ENCODE peak calls at places on chromosomes 13 and 19, in six cellular contexts. One of them, this sample, is unnamed.

GRCh38 chr19:5332501-5332900 is 8.1 kb downstream of the PTPRS start:
- DNase-seq in AG04450: no peak
- DNase-seq in thyroid gland: no peak
- DNase-seq in Peyer's patch: no peak
- DNase-seq in fibroblast of pulmonary artery: no peak
- DNase-seq in brain microvascular endothelial cell: no peak
- DNase-seq in this sample: no peak

GRCh38 chr19:47613165-47614146 is 4.5 kb downstream of the BICRA start:
- DNase-seq in fibroblast of pulmonary artery: peak; percentile 64
- DNase-seq in Peyer's patch: no peak
- DNase-seq in AG04450: peak; percentile 41
- DNase-seq in thyroid gland: peak; percentile 40
- DNase-seq in brain microvascular endothelial cell: peak; percentile 49
- DNase-seq in this sample: no peak

GRCh38 chr19:55289117-55289796 is 5.5 kb downstream of the BRSK1 start:
- DNase-seq in AG04450: no peak
- DNase-seq in fibroblast of pulmonary artery: no peak
- DNase-seq in brain microvascular endothelial cell: no peak
- DNase-seq in thyroid gland: no peak
- DNase-seq in Peyer's patch: no peak
- DNase-seq in this sample: no peak

GRCh38 chr13:112905990-112906641 is 62.9 kb upstream of the MCF2L start:
- DNase-seq in thyroid gland: no peak
- DNase-seq in AG04450: no peak
- DNase-seq in Peyer's patch: peak; percentile 44
- DNase-seq in brain microvascular endothelial cell: no peak
- DNase-seq in fibroblast of pulmonary artery: no peak
- DNase-seq in this sample: no peak

GRCh38 chr19:11987405-11988231 is 22.8 kb downstream of the ZNF763 start:
- DNase-seq in Peyer's patch: peak; percentile 98
- DNase-seq in AG04450: peak; percentile 78
- DNase-seq in brain microvascular endothelial cell: peak; percentile 95
- DNase-seq in fibroblast of pulmonary artery: peak; percentile 94
- DNase-seq in thyroid gland: peak; percentile 99
- DNase-seq in this sample: peak; percentile 60

GRCh38 chr13:24842533-24843278 is 78.7 kb downstream of the RNF17 start:
- DNase-seq in thyroid gland: no peak
- DNase-seq in Peyer's patch: no peak
- DNase-seq in fibroblast of pulmonary artery: no peak
- DNase-seq in brain microvascular endothelial cell: no peak
- DNase-seq in AG04450: no peak
- DNase-seq in this sample: no peak

GRCh38 chr13:28306325-28306724 is 168.0 kb downstream of the PAN3 start:
- DNase-seq in AG04450: no peak
- DNase-seq in thyroid gland: no peak
- DNase-seq in fibroblast of pulmonary artery: no peak
- DNase-seq in Peyer's patch: no peak
- DNase-seq in brain microvascular endothelial cell: no peak
- DNase-seq in this sample: no peak

GRCh38 chr19:32691952-32692726 is 518 bp downstream of the NUDT19 start:
- DNase-seq in fibroblast of pulmonary artery: peak; percentile 72
- DNase-seq in brain microvascular endothelial cell: peak; percentile 48
- DNase-seq in Peyer's patch: peak; percentile 74
- DNase-seq in thyroid gland: peak; percentile 69
- DNase-seq in AG04450: no peak
- DNase-seq in this sample: no peak

GRCh38 chr19:30367001-30367400 is 5.2 kb upstream of the ZNF536 start:
- DNase-seq in brain microvascular endothelial cell: no peak
- DNase-seq in fibroblast of pulmonary artery: no peak
- DNase-seq in Peyer's patch: no peak
- DNase-seq in AG04450: no peak
- DNase-seq in thyroid gland: no peak
- DNase-seq in this sample: no peak

GRCh38 chr13:106474906-106475305 is 60.6 kb downstream of the EFNB2 start:
- DNase-seq in fibroblast of pulmonary artery: no peak
- DNase-seq in Peyer's patch: no peak
- DNase-seq in AG04450: no peak
- DNase-seq in brain microvascular endothelial cell: no peak
- DNase-seq in thyroid gland: no peak
- DNase-seq in this sample: no peak

GRCh38 chr19:43132696-43133095 is 50.2 kb upstream of the PSG2 start:
- DNase-seq in fibroblast of pulmonary artery: no peak
- DNase-seq in Peyer's patch: no peak
- DNase-seq in brain microvascular endothelial cell: no peak
- DNase-seq in thyroid gland: no peak
- DNase-seq in AG04450: no peak
- DNase-seq in this sample: no peak

GRCh38 chr13:49265822-49266221 is 18.1 kb downstream of the CDADC1 start:
- DNase-seq in brain microvascular endothelial cell: peak; percentile 11
- DNase-seq in Peyer's patch: no peak
- DNase-seq in fibroblast of pulmonary artery: peak; percentile 22
- DNase-seq in AG04450: peak; percentile 10
- DNase-seq in thyroid gland: no peak
- DNase-seq in this sample: peak; percentile 11

GRCh38 chr13:75049936-75050335 is 432.0 kb downstream of the TBC1D4 start:
- DNase-seq in thyroid gland: no peak
- DNase-seq in fibroblast of pulmonary artery: peak; percentile 25
- DNase-seq in Peyer's patch: no peak
- DNase-seq in AG04450: no peak
- DNase-seq in brain microvascular endothelial cell: peak; percentile 7
- DNase-seq in this sample: no peak

GRCh38 chr13:50025446-50025845 is 10.2 kb downstream of the KCNRG start:
- DNase-seq in brain microvascular endothelial cell: no peak
- DNase-seq in fibroblast of pulmonary artery: no peak
- DNase-seq in AG04450: no peak
- DNase-seq in thyroid gland: no peak
- DNase-seq in Peyer's patch: no peak
- DNase-seq in this sample: no peak

GRCh38 chr19:45496349-45496953 is 396 bp downstream of the RTN2 start:
- DNase-seq in fibroblast of pulmonary artery: no peak
- DNase-seq in AG04450: no peak
- DNase-seq in Peyer's patch: peak; percentile 61
- DNase-seq in brain microvascular endothelial cell: no peak
- DNase-seq in thyroid gland: no peak
- DNase-seq in this sample: no peak

GRCh38 chr19:371501-372160 is 27.0 kb upstream of the MIER2 start:
- DNase-seq in Peyer's patch: no peak
- DNase-seq in AG04450: no peak
- DNase-seq in fibroblast of pulmonary artery: peak; percentile 7
- DNase-seq in brain microvascular endothelial cell: no peak
- DNase-seq in thyroid gland: no peak
- DNase-seq in this sample: no peak

GRCh38 chr19:36528921-36529518 is 949 bp upstream of the ZNF260 start:
- DNase-seq in fibroblast of pulmonary artery: no peak
- DNase-seq in thyroid gland: no peak
- DNase-seq in brain microvascular endothelial cell: no peak
- DNase-seq in Peyer's patch: no peak
- DNase-seq in AG04450: no peak
- DNase-seq in this sample: no peak

DNA sequence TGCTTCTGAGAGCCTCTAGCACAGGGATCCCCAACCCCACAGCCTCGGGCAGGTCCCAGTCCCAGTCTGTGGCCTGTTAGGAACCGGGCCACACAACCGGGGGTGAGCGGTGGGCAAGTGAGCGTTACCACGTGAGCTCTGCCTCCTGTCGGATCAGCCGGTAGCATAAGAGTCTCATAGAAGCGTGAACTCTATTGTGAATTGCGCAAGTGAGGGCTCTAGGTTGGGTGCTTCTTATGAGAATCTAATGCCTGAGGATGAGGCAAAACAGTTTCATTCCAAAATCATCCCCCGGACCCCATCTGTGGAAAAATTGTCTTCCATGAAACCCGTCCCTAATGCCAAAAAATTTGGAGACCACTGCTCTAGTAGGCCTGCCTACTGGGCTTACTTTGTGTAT is 87.0 kb upstream of the UBL3 start:
- DNase-seq in Peyer's patch: no peak
- DNase-seq in thyroid gland: no peak
- DNase-seq in AG04450: no peak
- DNase-seq in fibroblast of pulmonary artery: no peak
- DNase-seq in brain microvascular endothelial cell: no peak
- DNase-seq in this sample: no peak
- H3K4me3 ChIP-seq in Peyer's patch: no peak overlapping the region
- H3K4me3 ChIP-seq in thyroid gland: no peak overlapping the region
- H3K4me3 ChIP-seq in AG04450: no peak overlapping the region
- H3K4me3 ChIP-seq in fibroblast of pulmonary artery: no peak overlapping the region
- H3K4me3 ChIP-seq in brain microvascular endothelial cell: no peak overlapping the region
- H3K4me3 ChIP-seq in this sample: no peak overlapping the region

GRCh38 chr19:35117017-35117570 is 1.5 kb downstream of the FXYD3 start:
- DNase-seq in fibroblast of pulmonary artery: no peak
- DNase-seq in thyroid gland: no peak
- DNase-seq in AG04450: no peak
- DNase-seq in brain microvascular endothelial cell: no peak
- DNase-seq in Peyer's patch: no peak
- DNase-seq in this sample: no peak
- H3K4me3 ChIP-seq in fibroblast of pulmonary artery: no peak overlapping the region
- H3K4me3 ChIP-seq in thyroid gland: no peak overlapping the region
- H3K4me3 ChIP-seq in AG04450: no peak overlapping the region
- H3K4me3 ChIP-seq in brain microvascular endothelial cell: no peak overlapping the region
- H3K4me3 ChIP-seq in Peyer's patch: peak overlapping the region; percentile 68
- H3K4me3 ChIP-seq in this sample: no peak overlapping the region

GRCh38 chr19:19626516-19627441 is 1.2 kb downstream of the LPAR2 start:
- DNase-seq in brain microvascular endothelial cell: no peak
- DNase-seq in AG04450: no peak
- DNase-seq in Peyer's patch: peak; percentile 59
- DNase-seq in thyroid gland: no peak
- DNase-seq in fibroblast of pulmonary artery: no peak
- DNase-seq in this sample: no peak
- H3K4me3 ChIP-seq in brain microvascular endothelial cell: no peak overlapping the region
- H3K4me3 ChIP-seq in AG04450: no peak overlapping the region
- H3K4me3 ChIP-seq in Peyer's patch: peak overlapping the region; percentile 83
- H3K4me3 ChIP-seq in thyroid gland: no peak overlapping the region
- H3K4me3 ChIP-seq in fibroblast of pulmonary artery: no peak overlapping the region
- H3K4me3 ChIP-seq in this sample: no peak overlapping the region

DNA sequence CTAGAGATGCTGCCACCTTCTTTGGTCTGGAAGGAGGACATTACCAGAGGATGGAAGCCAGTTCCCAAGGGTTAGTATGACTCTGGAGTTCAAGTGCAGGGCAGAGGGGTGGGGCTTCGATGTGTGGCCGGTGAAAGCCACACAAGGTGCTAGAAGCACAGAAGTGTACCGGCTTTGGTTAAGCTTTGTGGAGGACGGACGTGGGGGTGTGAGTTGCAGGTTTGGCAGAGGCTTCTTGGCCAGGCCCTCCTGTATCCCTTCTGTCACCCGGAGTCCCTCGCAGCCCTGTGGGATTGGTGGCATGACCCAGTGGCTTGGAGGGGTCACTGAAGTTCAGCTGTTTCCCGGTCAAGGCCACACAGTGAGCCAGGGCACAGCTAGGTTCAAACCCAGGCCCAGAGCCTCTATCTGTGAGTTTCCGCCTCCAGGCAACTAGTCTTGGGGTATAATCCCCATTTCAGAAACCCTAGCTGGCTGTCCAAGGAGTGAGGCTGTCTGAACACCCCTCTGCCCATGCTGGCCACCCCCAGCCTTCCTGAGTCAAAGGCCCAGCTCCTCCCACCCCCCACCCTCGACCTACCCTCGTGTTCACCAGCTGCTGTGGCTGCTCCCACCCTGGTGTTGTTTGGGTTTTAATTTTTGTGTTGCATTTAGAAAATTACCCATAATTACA is 4.6 kb upstream of the SSBP4 start:
- DNase-seq in brain microvascular endothelial cell: peak; percentile 62
- DNase-seq in fibroblast of pulmonary artery: no peak
- DNase-seq in thyroid gland: no peak
- DNase-seq in AG04450: no peak
- DNase-seq in Peyer's patch: peak; percentile 75
- DNase-seq in this sample: no peak
- H3K4me3 ChIP-seq in brain microvascular endothelial cell: peak overlapping the region; percentile 6
- H3K4me3 ChIP-seq in fibroblast of pulmonary artery: peak overlapping the region; percentile 47
- H3K4me3 ChIP-seq in thyroid gland: no peak overlapping the region
- H3K4me3 ChIP-seq in AG04450: peak overlapping the region; percentile 51
- H3K4me3 ChIP-seq in Peyer's patch: no peak overlapping the region
- H3K4me3 ChIP-seq in this sample: peak overlapping the region; percentile 26

GRCh38 chr13:20482818-20483217 is 42.8 kb downstream of the CRYL1 start:
- DNase-seq in Peyer's patch: no peak
- DNase-seq in fibroblast of pulmonary artery: no peak
- DNase-seq in thyroid gland: no peak
- DNase-seq in AG04450: no peak
- DNase-seq in brain microvascular endothelial cell: no peak
- DNase-seq in this sample: no peak
- H3K4me3 ChIP-seq in Peyer's patch: no peak overlapping the region
- H3K4me3 ChIP-seq in fibroblast of pulmonary artery: no peak overlapping the region
- H3K4me3 ChIP-seq in thyroid gland: no peak overlapping the region
- H3K4me3 ChIP-seq in AG04450: no peak overlapping the region
- H3K4me3 ChIP-seq in brain microvascular endothelial cell: no peak overlapping the region
- H3K4me3 ChIP-seq in this sample: no peak overlapping the region

DNA sequence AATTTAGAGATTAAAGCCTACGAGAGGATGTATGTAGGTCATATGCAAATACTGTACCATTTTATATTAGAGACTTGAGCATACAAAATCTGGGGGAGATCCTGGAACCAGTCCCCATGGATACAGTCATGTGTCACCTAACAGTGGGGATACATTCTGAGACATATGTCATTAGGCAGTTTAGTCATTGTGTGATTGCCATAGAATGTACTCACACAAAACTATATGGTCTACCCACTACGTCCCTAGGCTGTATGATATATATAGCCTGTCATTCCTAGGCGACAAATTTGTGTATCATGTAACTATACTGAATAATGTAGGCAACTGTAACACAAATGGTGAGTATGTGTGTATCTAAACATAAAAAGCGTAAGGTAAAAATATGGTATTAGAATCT is 62.8 kb downstream of the WDFY2 start:
- DNase-seq in fibroblast of pulmonary artery: no peak
- DNase-seq in AG04450: no peak
- DNase-seq in brain microvascular endothelial cell: no peak
- DNase-seq in thyroid gland: no peak
- DNase-seq in Peyer's patch: no peak
- DNase-seq in this sample: no peak
- H3K4me3 ChIP-seq in fibroblast of pulmonary artery: no peak overlapping the region
- H3K4me3 ChIP-seq in AG04450: no peak overlapping the region
- H3K4me3 ChIP-seq in brain microvascular endothelial cell: no peak overlapping the region
- H3K4me3 ChIP-seq in thyroid gland: no peak overlapping the region
- H3K4me3 ChIP-seq in Peyer's patch: no peak overlapping the region
- H3K4me3 ChIP-seq in this sample: no peak overlapping the region

This sample was measured in BJ.